ENCODE peak calls at places on chromosomes 6 and 20, in nine cellular contexts. M is upper lobe of right lung; Y is activated B cell treated with CpG ODN at 0.5 μM for 24 hours; V is left cardiac atrium; T is activated CD4-positive, alpha-beta T cell treated with anti-CD3 and anti-CD28 coated beads, Interleukin-2, amount 50 U/mL, for 1 hour; Z is SW 1271; F is ureter; E is ELR; G is RKO. U is an unnamed sample.

GRCh38 chr6:35443341-35444030 is 8.7 kb upstream of the FANCE start:
- DNase-seq in M (no peak), Y (no peak), V (no peak), T (no peak), Z (no peak), F (no peak), E (no peak), G (no peak), U (no peak)

GRCh38 chr20:25549866-25550477 is 35.4 kb downstream of the NINL start:
- DNase-seq in M (no peak), Y (no peak), V (no peak), T (no peak), Z (no peak), F (no peak), E (no peak), G (no peak), U (no peak)

GRCh38 chr20:23266530-23267398 is 83.8 kb upstream of the NXT1 start:
- DNase-seq in M (no peak), Y (no peak), V (no peak), T (no peak), Z (no peak), F (peak; percentile 36), E (no peak), G (no peak), U (no peak)

GRCh38 chr20:48292806-48293205 is 507.5 kb upstream of the SULF2 start:
- DNase-seq in M (no peak), Y (no peak), V (no peak), T (no peak), Z (no peak), F (no peak), E (peak; percentile 57), G (no peak), U (no peak)

GRCh38 chr6:106535012-106535411 is 94.3 kb downstream of the RTN4IP1 start:
- DNase-seq in M (no peak), Y (no peak), V (no peak), T (no peak), Z (no peak), F (no peak), E (no peak), G (no peak), U (no peak)

GRCh38 chr20:11001767-11002540 is 328.2 kb upstream of the JAG1 start:
- DNase-seq in M (no peak), Y (no peak), V (peak; percentile 36), T (no peak), Z (peak; percentile 96), F (peak; percentile 73), E (peak; percentile 89), G (peak; percentile 97), U (no peak)

GRCh38 chr6:22024004-22024403 is 272.8 kb downstream of the PRL start:
- DNase-seq in M (no peak), Y (no peak), V (no peak), T (no peak), Z (no peak), F (no peak), E (no peak), G (no peak), U (no peak)

GRCh38 chr20:25220021-25220730 is 24.7 kb downstream of the ENTPD6 start:
- DNase-seq in M (no peak), Y (no peak), V (no peak), T (peak; percentile 14), Z (no peak), F (no peak), E (peak; percentile 17), G (no peak), U (no peak)

GRCh38 chr6:126182650-126183311 is 157.1 kb upstream of the CENPW start:
- DNase-seq in M (no peak), Y (no peak), V (no peak), T (no peak), Z (peak; percentile 23), F (no peak), E (no peak), G (no peak), U (peak; percentile 14)

GRCh38 chr20:37314617-37315292 is 25.3 kb downstream of the MANBAL start:
- DNase-seq in M (no peak), Y (no peak), V (peak; percentile 61), T (no peak), Z (no peak), F (no peak), E (no peak), G (no peak), U (no peak)

GRCh38 chr6:37200085-37200484 is 30.1 kb downstream of the PIM1 start:
- DNase-seq in M (no peak), Y (no peak), V (no peak), T (no peak), Z (no peak), F (no peak), E (no peak), G (no peak), U (no peak)

GRCh38 chr20:37501940-37502339 is 19.1 kb upstream of the NNAT start:
- DNase-seq in M (no peak), Y (no peak), V (no peak), T (no peak), Z (no peak), F (no peak), E (no peak), G (peak; percentile 23), U (no peak)

GRCh38 chr6:7652957-7653356 is 63.0 kb downstream of the SNRNP48 start:
- DNase-seq in M (no peak), Y (no peak), V (no peak), T (no peak), Z (no peak), F (no peak), E (no peak), G (no peak), U (no peak)

GRCh38 chr6:1995521-1996110 is 249.8 kb downstream of the GMDS start:
- DNase-seq in M (no peak), Y (no peak), V (no peak), T (no peak), Z (no peak), F (no peak), E (no peak), G (no peak), U (no peak)

GRCh38 chr6:21603516-21603952 is 10.0 kb downstream of the SOX4 start:
- DNase-seq in M (no peak), Y (no peak), V (no peak), T (no peak), Z (no peak), F (no peak), E (no peak), G (no peak), U (no peak)

GRCh38 chr20:23005761-23006160 is 29.4 kb upstream of the SSTR4 start:
- DNase-seq in M (no peak), Y (no peak), V (no peak), T (no peak), Z (no peak), F (no peak), E (no peak), G (no peak), U (no peak)

GRCh38 chr6:18509871-18510643 is 122.9 kb downstream of the RNF144B start:
- DNase-seq in M (no peak), Y (no peak), V (no peak), T (no peak), Z (no peak), F (no peak), E (no peak), G (no peak), U (no peak)

GRCh38 chr20:53897884-53898557 is 172.4 kb downstream of the BCAS1 start:
- DNase-seq in M (no peak), Y (no peak), V (no peak), T (no peak), Z (no peak), F (no peak), E (no peak), G (no peak), U (no peak)

GRCh38 chr6:11775791-11776409 is 2.7 kb downstream of the ADTRP start:
- DNase-seq in M (no peak), Y (no peak), V (no peak), T (no peak), Z (no peak), F (no peak), E (no peak), G (no peak), U (no peak)

GRCh38 chr6:133396630-133397335 is 155.6 kb downstream of the EYA4 start:
- DNase-seq in M (no peak), Y (no peak), V (no peak), T (no peak), Z (no peak), F (no peak), E (no peak), G (no peak), U (no peak)

GRCh38 chr6:8064638-8065518 is 689 bp upstream of the BLOC1S5 start:
- DNase-seq in M (no peak), Y (no peak), V (no peak), T (no peak), Z (no peak), F (no peak), E (no peak), G (no peak), U (peak; percentile 18)

GRCh38 chr6:17281497-17282481 is 628 bp downstream of the RBM24 start:
- DNase-seq in M (no peak), Y (no peak), V (peak; percentile 29), T (no peak), Z (no peak), F (peak; percentile 45), E (peak; percentile 63), G (no peak), U (no peak)

GRCh38 chr20:23078994-23079364 is 7.1 kb downstream of the CD93 start:
- DNase-seq in M (no peak), Y (no peak), V (no peak), T (no peak), Z (no peak), F (no peak), E (no peak), G (no peak), U (no peak)

GRCh38 chr20:37071481-37071911 is 24.3 kb downstream of the RBL1 start:
- DNase-seq in M (no peak), Y (no peak), V (no peak), T (peak; percentile 6), Z (no peak), F (no peak), E (peak; percentile 94), G (no peak), U (no peak)

GRCh38 chr6:79713701-79714322 is 82.7 kb downstream of the SH3BGRL2 start:
- DNase-seq in M (no peak), Y (no peak), V (peak; percentile 49), T (peak; percentile 31), Z (peak; percentile 32), F (no peak), E (peak; percentile 59), G (peak; percentile 54), U (no peak)

GRCh38 chr6:24401458-24401857 is 1.3 kb upstream of the MRS2 start:
- DNase-seq in M (no peak), Y (no peak), V (no peak), T (no peak), Z (no peak), F (no peak), E (no peak), G (no peak), U (no peak)

GRCh38 chr6:34196116-34196832 is 40.4 kb upstream of the HMGA1 start:
- DNase-seq in M (peak; percentile 95), Y (peak; percentile 94), V (peak; percentile 89), T (peak; percentile 91), Z (peak; percentile 59), F (peak; percentile 88), E (peak; percentile 80), G (no peak), U (peak; percentile 88)

GRCh38 chr6:41438746-41439145 is 103.3 kb downstream of the NCR2 start:
- DNase-seq in M (no peak), Y (no peak), V (no peak), T (no peak), Z (no peak), F (no peak), E (no peak), G (no peak), U (no peak)

GRCh38 chr6:30213999-30214982 is 1.1 kb upstream of the TRIM26 start:
- DNase-seq in M (peak; percentile 95), Y (peak; percentile 72), V (peak; percentile 91), T (peak; percentile 66), Z (peak; percentile 76), F (peak; percentile 86), E (peak; percentile 87), G (peak; percentile 88), U (peak; percentile 89)

GRCh38 chr6:19297880-19298279 is 539.3 kb upstream of the ID4 start:
- DNase-seq in M (no peak), Y (no peak), V (no peak), T (no peak), Z (no peak), F (no peak), E (no peak), G (no peak), U (no peak)

GRCh38 chr6:136225496-136225895 is 24.6 kb downstream of the MTFR2 start:
- DNase-seq in M (no peak), Y (no peak), V (no peak), T (no peak), Z (no peak), F (no peak), E (peak; percentile 70), G (peak; percentile 53), U (no peak)